ENCODE peak calls at places on chromosome 5, in five cellular contexts. L is fibroblast of lung, N is GF-D8, Y is tibial nerve, V is MCF 10A. U is an unnamed sample.
A peak's percentile ranks its signal among the peaks of the same experiment; 100 is the strongest.

GRCh38 chr5:120447706-120448239 is 16.3 kb upstream of the PRR16 start:
- DNase-seq in Y (no peak), V (peak; percentile 70), N (no peak), L (no peak), U (no peak)

GRCh38 chr5:160703547-160704189 is 148.3 kb downstream of the ATP10B start:
- DNase-seq in V (no peak), N (no peak), Y (no peak), L (no peak), U (no peak)

GRCh38 chr5:137496919-137497318 is 2.2 kb downstream of the SPOCK1 start:
- DNase-seq in N (no peak), Y (no peak), L (no peak), V (no peak), U (no peak)

GRCh38 chr5:148864113-148864841 is 37.9 kb downstream of the ADRB2 start:
- DNase-seq in L (no peak), Y (no peak), V (no peak), N (no peak), U (no peak)

GRCh38 chr5:57094753-57095683 is 78.8 kb upstream of the GPBP1 start:
- DNase-seq in Y (no peak), N (no peak), V (peak; percentile 40), L (no peak), U (no peak)

GRCh38 chr5:172868924-172869565 is 35.0 kb downstream of the ERGIC1 start:
- DNase-seq in N (no peak), Y (peak; percentile 78), V (peak; percentile 99), L (peak; percentile 96), U (peak; percentile 99)

GRCh38 chr5:72281764-72282499 is 38.1 kb downstream of the MRPS27 start:
- DNase-seq in N (no peak), L (peak; percentile 97), V (peak; percentile 58), Y (no peak), U (peak; percentile 66)

GRCh38 chr5:8693341-8693844 is 824.4 kb downstream of the MTRR start:
- DNase-seq in Y (no peak), V (no peak), L (no peak), N (no peak), U (no peak)

GRCh38 chr5:43245724-43246385 is 53.8 kb downstream of the NIM1K start:
- DNase-seq in Y (no peak), V (no peak), N (no peak), L (no peak), U (no peak)

GRCh38 chr5:100479079-100479688 is 56.0 kb upstream of the FAM174A start:
- DNase-seq in V (peak; percentile 76), Y (no peak), N (no peak), L (peak; percentile 32), U (peak; percentile 36)

GRCh38 chr5:110441035-110441434 is 285.4 kb downstream of the TMEM232 start:
- DNase-seq in V (peak; percentile 49), Y (no peak), L (peak; percentile 51), N (no peak), U (peak; percentile 56)

GRCh38 chr5:159031513-159031912 is 68.2 kb downstream of the EBF1 start:
- DNase-seq in Y (no peak), N (no peak), L (no peak), V (peak; percentile 20), U (no peak)

GRCh38 chr5:33891731-33892418 is at the start of gene ADAMTS12:
- DNase-seq in V (peak; percentile 18), Y (no peak), L (peak; percentile 54), N (no peak), U (no peak)

GRCh38 chr5:173091981-173092380 is 35.8 kb downstream of the CREBRF start:
- DNase-seq in Y (no peak), L (no peak), N (no peak), V (no peak), U (no peak)

GRCh38 chr5:59296317-59297264 is 596.9 kb downstream of the PDE4D start:
- DNase-seq in Y (no peak), V (peak; percentile 48), N (no peak), L (peak; percentile 55), U (peak; percentile 96)

GRCh38 chr5:56168066-56168478 is 65.1 kb downstream of the ANKRD55 start:
- DNase-seq in V (no peak), Y (no peak), N (no peak), L (peak; percentile 76), U (no peak)

GRCh38 chr5:111135946-111136345 is 43.8 kb downstream of the WDR36 start:
- DNase-seq in N (no peak), Y (no peak), V (peak; percentile 85), L (peak; percentile 28), U (peak; percentile 53)

U was measured in renal cortical epithelial cell.